ENCODE peak calls at places on chromosomes 1 and 21, in four cellular contexts. J is amniotic epithelial cell, D is cardiac muscle cell, C is naive B cell. K is an unnamed sample.

GRCh38 chr1:11940260-11940921 is 5.9 kb downstream of the PLOD1 start:
- DNase-seq in J (peak), D (no peak), C (no peak), K (no peak)

GRCh38 chr1:155776414-155776813 is 80.6 kb downstream of the GON4L start:
- DNase-seq in J (peak), D (no peak), C (no peak), K (no peak)

GRCh38 chr1:32759521-32759980 is 57.0 kb upstream of the SYNC start:
- DNase-seq in J (peak), D (no peak), C (no peak), K (peak)

GRCh38 chr1:17010601-17011438 is 908 bp downstream of the ATP13A2 start:
- DNase-seq in J (peak), D (no peak), C (peak), K (peak)

GRCh38 chr1:201760516-201760915 is 68.4 kb upstream of the IPO9 start:
- DNase-seq in J (peak), D (no peak), C (no peak), K (no peak)

GRCh38 chr1:147598631-147599361 is 57.5 kb downstream of the BCL9 start:
- DNase-seq in J (no peak), D (peak), C (peak), K (peak)

GRCh38 chr1:115135681-115136080 is 46.4 kb upstream of the TSPAN2 start:
- DNase-seq in J (peak), D (no peak), C (no peak), K (no peak)

GRCh38 chr1:86470859-86471258 is 2.1 kb downstream of the CLCA1 start:
- DNase-seq in J (no peak), D (no peak), C (no peak), K (peak)

GRCh38 chr1:186112280-186112679 is 262.8 kb downstream of the TPR start:
- DNase-seq in J (no peak), D (no peak), C (no peak), K (no peak)

GRCh38 chr1:176691251-176692228 is 228.6 kb downstream of the PAPPA2 start:
- DNase-seq in J (peak), D (peak), C (no peak), K (peak)

GRCh38 chr1:109490029-109490933 is 3.6 kb upstream of the CYB561D1 start:
- DNase-seq in J (peak), D (peak), C (peak), K (peak)

GRCh38 chr1:155893389-155894142 is 17.6 kb downstream of the RIT1 start:
- DNase-seq in J (peak), D (no peak), C (no peak), K (no peak)

GRCh38 chr1:94325379-94326302 is 88.3 kb upstream of the ARHGAP29 start:
- DNase-seq in J (peak), D (no peak), C (no peak), K (no peak)

GRCh38 chr1:47438321-47439150 is 692 bp downstream of the FOXD2 start:
- DNase-seq in J (no peak), D (no peak), C (no peak), K (no peak)

GRCh38 chr1:64962447-64962846 is 3.9 kb downstream of the JAK1 start:
- DNase-seq in J (no peak), D (no peak), C (peak), K (peak)

GRCh38 chr1:163320891-163321290 is 863 bp upstream of the NUF2 start:
- DNase-seq in J (no peak), D (no peak), C (no peak), K (no peak)

GRCh38 chr1:235697517-235697916 is 47.9 kb upstream of the GNG4 start:
- DNase-seq in J (no peak), D (no peak), C (no peak), K (peak)

GRCh38 chr21:46392921-46393320 is 65.8 kb upstream of the DIP2A start:
- DNase-seq in J (no peak), D (no peak), C (no peak), K (no peak)

GRCh38 chr1:20080441-20081330 is 10.7 kb downstream of the PLA2G5 start:
- DNase-seq in J (no peak), D (no peak), C (peak), K (peak)

GRCh38 chr1:228354390-228355320 is 52.0 kb downstream of the TRIM11 start:
- DNase-seq in J (no peak), D (no peak), C (no peak), K (no peak)

GRCh38 chr1:2127181-2128145 is 67.1 kb downstream of the FAAP20 start:
- DNase-seq in J (no peak), D (no peak), C (peak), K (no peak)

GRCh38 chr1:183291802-183292515 is 105.9 kb downstream of the LAMC2 start:
- DNase-seq in J (peak), D (no peak), C (no peak), K (no peak)

GRCh38 chr21:35933466-35933865 is 126.9 kb downstream of the SETD4 start:
- DNase-seq in J (peak), D (no peak), C (no peak), K (no peak)

GRCh38 chr1:109803901-109804331 is 40.2 kb upstream of the EPS8L3 start:
- DNase-seq in J (no peak), D (no peak), C (no peak), K (no peak)

GRCh38 chr1:85258536-85259117 is 835 bp downstream of the C1orf52 start:
- DNase-seq in J (peak), D (peak), C (no peak), K (no peak)

K was measured in GM13976.